ENCODE peak calls at places on chromosomes 6 and 20, in eight cellular contexts. One of them, this sample, is unnamed.

GRCh38 chr6:110615723-110616122 is 139.3 kb upstream of the SLC22A16 start:
- DNase-seq in CD4-positive, CD25-positive, alpha-beta regulatory T cell: no peak
- DNase-seq in CD8-positive, alpha-beta T cell: no peak
- DNase-seq in CD8-positive, alpha-beta memory T cell: no peak
- DNase-seq in heart right ventricle: no peak
- DNase-seq in A549: no peak
- DNase-seq in right cardiac atrium: no peak
- DNase-seq in fibroblast of lung: no peak
- DNase-seq in this sample: no peak

GRCh38 chr20:45934046-45934586 is 367 bp upstream of the PCIF1 start:
- DNase-seq in CD4-positive, CD25-positive, alpha-beta regulatory T cell: no peak
- DNase-seq in CD8-positive, alpha-beta T cell: no peak
- DNase-seq in CD8-positive, alpha-beta memory T cell: no peak
- DNase-seq in heart right ventricle: peak; percentile 74
- DNase-seq in A549: peak; percentile 54
- DNase-seq in right cardiac atrium: peak; percentile 82
- DNase-seq in fibroblast of lung: peak; percentile 52
- DNase-seq in this sample: peak; percentile 72

GRCh38 chr20:6632187-6632586 is 135.3 kb upstream of the BMP2 start:
- DNase-seq in CD4-positive, CD25-positive, alpha-beta regulatory T cell: no peak
- DNase-seq in CD8-positive, alpha-beta T cell: no peak
- DNase-seq in CD8-positive, alpha-beta memory T cell: no peak
- DNase-seq in heart right ventricle: peak; percentile 26
- DNase-seq in A549: no peak
- DNase-seq in right cardiac atrium: peak; percentile 20
- DNase-seq in fibroblast of lung: peak; percentile 81
- DNase-seq in this sample: no peak

GRCh38 chr20:6228302-6228843 is 105.5 kb upstream of the FERMT1 start:
- DNase-seq in CD4-positive, CD25-positive, alpha-beta regulatory T cell: no peak
- DNase-seq in CD8-positive, alpha-beta T cell: no peak
- DNase-seq in CD8-positive, alpha-beta memory T cell: no peak
- DNase-seq in heart right ventricle: no peak
- DNase-seq in A549: no peak
- DNase-seq in right cardiac atrium: no peak
- DNase-seq in fibroblast of lung: no peak
- DNase-seq in this sample: no peak

GRCh38 chr20:6882911-6883310 is 115.4 kb downstream of the BMP2 start:
- DNase-seq in CD4-positive, CD25-positive, alpha-beta regulatory T cell: no peak
- DNase-seq in CD8-positive, alpha-beta T cell: no peak
- DNase-seq in CD8-positive, alpha-beta memory T cell: no peak
- DNase-seq in heart right ventricle: no peak
- DNase-seq in A549: no peak
- DNase-seq in right cardiac atrium: no peak
- DNase-seq in fibroblast of lung: peak; percentile 77
- DNase-seq in this sample: no peak

GRCh38 chr6:138104618-138105213 is 2.5 kb downstream of the PERP start:
- DNase-seq in CD4-positive, CD25-positive, alpha-beta regulatory T cell: no peak
- DNase-seq in CD8-positive, alpha-beta T cell: no peak
- DNase-seq in CD8-positive, alpha-beta memory T cell: no peak
- DNase-seq in heart right ventricle: no peak
- DNase-seq in A549: no peak
- DNase-seq in right cardiac atrium: no peak
- DNase-seq in fibroblast of lung: no peak
- DNase-seq in this sample: no peak

GRCh38 chr6:26390504-26390903 is 7.6 kb downstream of the BTN2A2 start:
- DNase-seq in CD4-positive, CD25-positive, alpha-beta regulatory T cell: no peak
- DNase-seq in CD8-positive, alpha-beta T cell: no peak
- DNase-seq in CD8-positive, alpha-beta memory T cell: no peak
- DNase-seq in heart right ventricle: no peak
- DNase-seq in A549: no peak
- DNase-seq in right cardiac atrium: no peak
- DNase-seq in fibroblast of lung: no peak
- DNase-seq in this sample: no peak

GRCh38 chr6:106981901-106982300 is 7.4 kb upstream of the CD24 start:
- DNase-seq in CD4-positive, CD25-positive, alpha-beta regulatory T cell: no peak
- DNase-seq in CD8-positive, alpha-beta T cell: no peak
- DNase-seq in CD8-positive, alpha-beta memory T cell: no peak
- DNase-seq in heart right ventricle: no peak
- DNase-seq in A549: no peak
- DNase-seq in right cardiac atrium: no peak
- DNase-seq in fibroblast of lung: no peak
- DNase-seq in this sample: no peak

GRCh38 chr20:57794600-57795346 is 85.0 kb upstream of the PMEPA1 start:
- DNase-seq in CD4-positive, CD25-positive, alpha-beta regulatory T cell: no peak
- DNase-seq in CD8-positive, alpha-beta T cell: no peak
- DNase-seq in CD8-positive, alpha-beta memory T cell: no peak
- DNase-seq in heart right ventricle: no peak
- DNase-seq in A549: no peak
- DNase-seq in right cardiac atrium: no peak
- DNase-seq in fibroblast of lung: peak; percentile 76
- DNase-seq in this sample: no peak

GRCh38 chr6:149218471-149218870 is 99.0 kb upstream of the TAB2 start:
- DNase-seq in CD4-positive, CD25-positive, alpha-beta regulatory T cell: no peak
- DNase-seq in CD8-positive, alpha-beta T cell: no peak
- DNase-seq in CD8-positive, alpha-beta memory T cell: no peak
- DNase-seq in heart right ventricle: no peak
- DNase-seq in A549: no peak
- DNase-seq in right cardiac atrium: no peak
- DNase-seq in fibroblast of lung: no peak
- DNase-seq in this sample: no peak

GRCh38 chr6:41298785-41299498 is 12.5 kb upstream of the TREM1 start:
- DNase-seq in CD4-positive, CD25-positive, alpha-beta regulatory T cell: peak; percentile 76
- DNase-seq in CD8-positive, alpha-beta T cell: no peak
- DNase-seq in CD8-positive, alpha-beta memory T cell: peak; percentile 72
- DNase-seq in heart right ventricle: no peak
- DNase-seq in A549: no peak
- DNase-seq in right cardiac atrium: no peak
- DNase-seq in fibroblast of lung: no peak
- DNase-seq in this sample: no peak

GRCh38 chr20:3383878-3384495 is 23.5 kb downstream of the DNAAF9 start:
- DNase-seq in CD4-positive, CD25-positive, alpha-beta regulatory T cell: no peak
- DNase-seq in CD8-positive, alpha-beta T cell: no peak
- DNase-seq in CD8-positive, alpha-beta memory T cell: no peak
- DNase-seq in heart right ventricle: no peak
- DNase-seq in A549: no peak
- DNase-seq in right cardiac atrium: no peak
- DNase-seq in fibroblast of lung: no peak
- DNase-seq in this sample: no peak

GRCh38 chr6:169950558-169950957 is 199.1 kb downstream of the ERMARD start:
- DNase-seq in CD4-positive, CD25-positive, alpha-beta regulatory T cell: peak; percentile 33
- DNase-seq in CD8-positive, alpha-beta T cell: peak; percentile 28
- DNase-seq in CD8-positive, alpha-beta memory T cell: peak; percentile 39
- DNase-seq in heart right ventricle: no peak
- DNase-seq in A549: no peak
- DNase-seq in right cardiac atrium: no peak
- DNase-seq in fibroblast of lung: no peak
- DNase-seq in this sample: peak; percentile 44

GRCh38 chr6:137949686-137950390 is 82.8 kb downstream of the TNFAIP3 start:
- DNase-seq in CD4-positive, CD25-positive, alpha-beta regulatory T cell: peak; percentile 22
- DNase-seq in CD8-positive, alpha-beta T cell: no peak
- DNase-seq in CD8-positive, alpha-beta memory T cell: peak; percentile 19
- DNase-seq in heart right ventricle: no peak
- DNase-seq in A549: no peak
- DNase-seq in right cardiac atrium: no peak
- DNase-seq in fibroblast of lung: no peak
- DNase-seq in this sample: no peak

GRCh38 chr6:118649918-118650499 is 1.4 kb downstream of the CEP85L start:
- DNase-seq in CD4-positive, CD25-positive, alpha-beta regulatory T cell: no peak
- DNase-seq in CD8-positive, alpha-beta T cell: no peak
- DNase-seq in CD8-positive, alpha-beta memory T cell: no peak
- DNase-seq in heart right ventricle: no peak
- DNase-seq in A549: no peak
- DNase-seq in right cardiac atrium: no peak
- DNase-seq in fibroblast of lung: no peak
- DNase-seq in this sample: no peak
- H3K27ac ChIP-seq in CD4-positive, CD25-positive, alpha-beta regulatory T cell: peak overlapping the region; percentile 87
- H3K27ac ChIP-seq in CD8-positive, alpha-beta T cell: peak overlapping the region; percentile 81
- H3K27ac ChIP-seq in CD8-positive, alpha-beta memory T cell: peak overlapping the region; percentile 82
- H3K27ac ChIP-seq in heart right ventricle: peak overlapping the region; percentile 97
- H3K27ac ChIP-seq in A549: peak overlapping the region; percentile 85
- H3K27ac ChIP-seq in right cardiac atrium: peak overlapping the region; percentile 91
- H3K27ac ChIP-seq in fibroblast of lung: peak overlapping the region; percentile 89
- H3K27ac ChIP-seq in this sample: no peak overlapping the region

DNA sequence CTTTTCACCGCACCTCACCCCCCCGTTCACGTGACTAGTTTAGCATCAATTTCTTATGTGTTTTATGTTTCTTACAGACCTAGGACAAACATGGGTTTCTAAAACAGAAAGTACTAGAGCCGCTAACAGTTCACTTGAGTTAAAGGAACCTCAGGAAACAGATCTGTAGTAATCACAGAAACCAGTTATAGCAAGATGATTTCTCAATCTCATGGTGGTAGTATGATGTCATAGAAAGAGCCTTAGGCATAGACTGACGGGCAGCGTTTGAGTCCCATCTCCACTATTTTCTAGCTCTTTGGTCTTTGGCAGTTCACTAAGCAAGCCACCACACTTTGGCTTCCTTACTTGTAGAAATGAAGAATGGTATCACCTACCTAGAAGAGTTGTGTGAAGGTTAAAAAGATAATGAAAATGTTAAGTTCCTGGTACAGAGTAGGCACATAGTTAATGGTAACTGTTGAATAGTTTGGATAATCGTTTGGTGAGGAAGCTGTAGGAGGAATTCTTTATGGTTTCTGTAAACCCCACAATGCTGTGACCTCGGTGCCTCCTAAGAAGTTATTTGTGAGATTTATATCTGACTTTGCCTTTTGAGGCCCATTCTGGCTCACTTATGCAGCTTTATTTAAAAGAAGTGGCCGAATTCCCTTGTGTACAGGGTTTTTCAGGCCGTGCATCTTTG is 21.3 kb downstream of the CTNNBL1 start:
- DNase-seq in CD4-positive, CD25-positive, alpha-beta regulatory T cell: no peak
- DNase-seq in CD8-positive, alpha-beta T cell: no peak
- DNase-seq in CD8-positive, alpha-beta memory T cell: no peak
- DNase-seq in heart right ventricle: no peak
- DNase-seq in A549: no peak
- DNase-seq in right cardiac atrium: no peak
- DNase-seq in fibroblast of lung: peak; percentile 67
- DNase-seq in this sample: no peak
- H3K27ac ChIP-seq in CD4-positive, CD25-positive, alpha-beta regulatory T cell: no peak overlapping the region
- H3K27ac ChIP-seq in CD8-positive, alpha-beta T cell: no peak overlapping the region
- H3K27ac ChIP-seq in CD8-positive, alpha-beta memory T cell: no peak overlapping the region
- H3K27ac ChIP-seq in heart right ventricle: no peak overlapping the region
- H3K27ac ChIP-seq in A549: no peak overlapping the region
- H3K27ac ChIP-seq in right cardiac atrium: no peak overlapping the region
- H3K27ac ChIP-seq in fibroblast of lung: no peak overlapping the region
- H3K27ac ChIP-seq in this sample: no peak overlapping the region

GRCh38 chr6:35483490-35483889 is 13.4 kb downstream of the TEAD3 start:
- DNase-seq in CD4-positive, CD25-positive, alpha-beta regulatory T cell: no peak
- DNase-seq in CD8-positive, alpha-beta T cell: no peak
- DNase-seq in CD8-positive, alpha-beta memory T cell: no peak
- DNase-seq in heart right ventricle: no peak
- DNase-seq in A549: no peak
- DNase-seq in right cardiac atrium: no peak
- DNase-seq in fibroblast of lung: no peak
- DNase-seq in this sample: no peak

GRCh38 chr6:35483062-35483461 is 13.8 kb downstream of the TEAD3 start:
- DNase-seq in CD4-positive, CD25-positive, alpha-beta regulatory T cell: no peak
- DNase-seq in CD8-positive, alpha-beta T cell: no peak
- DNase-seq in CD8-positive, alpha-beta memory T cell: no peak
- DNase-seq in heart right ventricle: no peak
- DNase-seq in A549: no peak
- DNase-seq in right cardiac atrium: no peak
- DNase-seq in fibroblast of lung: no peak
- DNase-seq in this sample: no peak

GRCh38 chr6:35485402-35485877 is 11.4 kb downstream of the TEAD3 start:
- DNase-seq in CD4-positive, CD25-positive, alpha-beta regulatory T cell: no peak
- DNase-seq in CD8-positive, alpha-beta T cell: no peak
- DNase-seq in CD8-positive, alpha-beta memory T cell: no peak
- DNase-seq in heart right ventricle: no peak
- DNase-seq in A549: no peak
- DNase-seq in right cardiac atrium: peak; percentile 57
- DNase-seq in fibroblast of lung: peak; percentile 65
- DNase-seq in this sample: peak; percentile 75

GRCh38 chr6:35484921-35485392 is 11.9 kb downstream of the TEAD3 start:
- DNase-seq in CD4-positive, CD25-positive, alpha-beta regulatory T cell: no peak
- DNase-seq in CD8-positive, alpha-beta T cell: no peak
- DNase-seq in CD8-positive, alpha-beta memory T cell: no peak
- DNase-seq in heart right ventricle: no peak
- DNase-seq in A549: no peak
- DNase-seq in right cardiac atrium: no peak
- DNase-seq in fibroblast of lung: peak; percentile 48
- DNase-seq in this sample: no peak

DNA sequence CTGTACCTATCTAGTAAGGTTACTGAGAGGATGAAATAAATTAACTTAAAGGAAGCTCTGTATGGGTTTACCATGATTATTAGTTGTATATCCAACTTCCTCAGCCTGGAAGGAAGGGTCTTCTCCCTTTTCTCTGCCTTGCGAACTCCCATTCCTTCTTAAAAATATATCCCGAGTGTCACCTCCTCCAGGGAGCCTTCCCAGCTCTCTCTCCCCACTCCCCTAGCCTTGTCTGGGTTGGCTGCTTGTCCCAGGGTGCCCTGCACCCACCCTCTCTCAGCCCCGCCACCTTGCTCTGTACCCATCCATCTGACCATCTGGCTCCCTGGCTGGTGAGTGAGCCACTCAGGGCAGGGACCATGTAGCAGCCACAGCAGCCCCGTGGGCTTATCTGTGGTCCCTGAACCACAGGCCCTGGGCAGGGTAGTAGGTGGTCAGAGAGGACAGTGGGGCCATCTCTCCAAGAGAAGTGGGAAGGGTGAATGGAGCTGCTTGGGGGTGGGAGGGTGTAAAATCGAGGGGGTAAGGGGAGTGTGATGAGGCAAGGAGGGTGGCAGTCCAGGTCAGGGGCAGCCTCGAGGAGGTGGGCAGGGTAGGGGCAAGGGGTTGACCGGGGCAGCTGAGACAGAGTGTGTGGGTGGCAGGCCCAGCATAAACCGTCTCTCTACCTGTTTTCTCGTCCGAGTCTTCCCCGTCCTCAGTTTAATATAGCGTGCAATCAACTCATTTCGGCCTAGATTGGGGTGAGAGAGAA is 12.8 kb downstream of the TEAD3 start:
- DNase-seq in CD4-positive, CD25-positive, alpha-beta regulatory T cell: no peak
- DNase-seq in CD8-positive, alpha-beta T cell: no peak
- DNase-seq in CD8-positive, alpha-beta memory T cell: no peak
- DNase-seq in heart right ventricle: no peak
- DNase-seq in A549: no peak
- DNase-seq in right cardiac atrium: no peak
- DNase-seq in fibroblast of lung: no peak
- DNase-seq in this sample: no peak
- H3K27ac ChIP-seq in CD4-positive, CD25-positive, alpha-beta regulatory T cell: no peak overlapping the region
- H3K27ac ChIP-seq in CD8-positive, alpha-beta T cell: no peak overlapping the region
- H3K27ac ChIP-seq in CD8-positive, alpha-beta memory T cell: no peak overlapping the region
- H3K27ac ChIP-seq in heart right ventricle: no peak overlapping the region
- H3K27ac ChIP-seq in A549: no peak overlapping the region
- H3K27ac ChIP-seq in right cardiac atrium: no peak overlapping the region
- H3K27ac ChIP-seq in fibroblast of lung: no peak overlapping the region
- H3K27ac ChIP-seq in this sample: no peak overlapping the region

DNA sequence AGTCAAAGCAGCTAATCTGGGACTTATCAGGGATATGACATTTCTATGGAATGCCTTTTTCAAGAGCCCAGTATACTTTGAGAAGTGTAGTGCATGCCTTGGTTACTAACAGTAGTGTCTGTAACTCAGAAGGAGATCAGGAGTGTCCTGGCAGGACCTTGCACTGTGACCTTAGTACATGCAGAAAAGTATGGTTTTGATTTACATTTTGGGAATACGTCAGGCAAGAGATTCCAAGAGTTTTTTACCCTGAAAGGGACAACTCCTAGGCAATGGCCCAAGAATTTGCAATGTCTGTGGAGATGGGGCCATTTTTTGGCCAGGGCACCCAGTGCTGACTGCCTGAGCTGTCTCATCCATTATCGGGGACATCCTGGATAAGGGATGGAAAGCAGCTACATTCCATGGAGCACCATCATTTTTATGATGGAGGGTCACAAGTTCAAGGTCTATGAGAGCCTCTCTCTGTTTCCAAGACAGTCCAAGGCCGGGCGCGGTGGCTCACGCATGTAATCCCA is 80.2 kb downstream of the FAM50B start:
- DNase-seq in CD4-positive, CD25-positive, alpha-beta regulatory T cell: no peak
- DNase-seq in CD8-positive, alpha-beta T cell: no peak
- DNase-seq in CD8-positive, alpha-beta memory T cell: no peak
- DNase-seq in heart right ventricle: no peak
- DNase-seq in A549: no peak
- DNase-seq in right cardiac atrium: peak; percentile 38
- DNase-seq in fibroblast of lung: peak; percentile 86
- DNase-seq in this sample: no peak
- H3K27ac ChIP-seq in CD4-positive, CD25-positive, alpha-beta regulatory T cell: no peak overlapping the region
- H3K27ac ChIP-seq in CD8-positive, alpha-beta T cell: no peak overlapping the region
- H3K27ac ChIP-seq in CD8-positive, alpha-beta memory T cell: no peak overlapping the region
- H3K27ac ChIP-seq in heart right ventricle: no peak overlapping the region
- H3K27ac ChIP-seq in A549: no peak overlapping the region
- H3K27ac ChIP-seq in right cardiac atrium: no peak overlapping the region
- H3K27ac ChIP-seq in fibroblast of lung: no peak overlapping the region
- H3K27ac ChIP-seq in this sample: no peak overlapping the region

This sample was measured in neural progenitor cell.